ENCODE peak calls at places on chromosome 12, in nine cellular contexts. S is HTR-8/SVneo; G is fibroblast of pulmonary artery; R is HFF-Myc; A is activated naive CD8-positive, alpha-beta T cell treated with anti-CD3 and anti-CD28 coated beads, Interleukin-2, amount 50 U/mL, for 16 hours; W is fibroblast of lung; Z is H7; E is NCI-H345; H is foreskin fibroblast. B is an unnamed sample.

GRCh38 chr12:21451529-21451928 is 14.1 kb downstream of the PYROXD1 start:
- DNase-seq in G (peak; percentile 13), A (no peak), H (no peak), W (peak; percentile 4), E (no peak), S (no peak), R (no peak), Z (peak; percentile 40), B (no peak)

GRCh38 chr12:107480836-107481608 is 204.6 kb upstream of the PWP1 start:
- DNase-seq in W (no peak), G (no peak), E (peak; percentile 4), S (no peak), H (no peak), Z (no peak), R (no peak), A (no peak), B (no peak)

GRCh38 chr12:119363037-119363436 is 28.5 kb downstream of the CCDC60 start:
- DNase-seq in G (no peak), W (no peak), Z (no peak), E (peak; percentile 74), R (no peak), S (no peak), H (no peak), A (no peak), B (no peak)

GRCh38 chr12:12467222-12467621 is 95.4 kb downstream of the DUSP16 start:
- DNase-seq in Z (no peak), W (no peak), H (no peak), E (no peak), G (no peak), R (no peak), A (no peak), S (no peak), B (no peak)

GRCh38 chr12:53325539-53326061 is 4.2 kb upstream of the AAAS start:
- DNase-seq in S (no peak), R (no peak), G (no peak), Z (peak; percentile 91), E (no peak), A (no peak), H (no peak), W (no peak), B (no peak)

GRCh38 chr12:45731376-45731775 is 1.9 kb downstream of the ARID2 start:
- DNase-seq in Z (no peak), A (no peak), G (no peak), H (no peak), E (no peak), W (no peak), R (no peak), S (no peak), B (no peak)

GRCh38 chr12:101968770-101969169 is 91.4 kb downstream of the DRAM1 start:
- DNase-seq in S (no peak), G (no peak), R (no peak), Z (no peak), A (no peak), W (no peak), E (no peak), H (no peak), B (no peak)

GRCh38 chr12:59650594-59651229 is 54.9 kb downstream of the SLC16A7 start:
- DNase-seq in E (no peak), H (no peak), R (no peak), A (no peak), Z (no peak), S (no peak), G (peak; percentile 17), W (no peak), B (no peak)

GRCh38 chr12:106004289-106004688 is 134.5 kb downstream of the NUAK1 start:
- DNase-seq in R (no peak), Z (no peak), W (no peak), G (no peak), E (no peak), A (no peak), S (no peak), H (no peak), B (no peak)

GRCh38 chr12:120230326-120230973 is 29.5 kb upstream of the RPLP0 start:
- DNase-seq in H (peak; percentile 96), W (peak; percentile 96), A (no peak), Z (peak; percentile 94), S (peak; percentile 92), G (peak; percentile 88), R (peak; percentile 95), E (no peak), B (no peak)

GRCh38 chr12:124140889-124141550 is 153.9 kb upstream of the RFLNA start:
- DNase-seq in E (no peak), S (no peak), G (no peak), W (no peak), R (no peak), H (no peak), Z (peak; percentile 51), A (no peak), B (no peak)

GRCh38 chr12:851913-852312 is 97.6 kb downstream of the RAD52 start:
- DNase-seq in R (no peak), Z (no peak), G (peak; percentile 83), A (no peak), E (no peak), H (peak; percentile 58), W (peak; percentile 85), S (peak; percentile 23), B (peak; percentile 27)

GRCh38 chr12:91952916-91953315 is 192.7 kb downstream of the BTG1 start:
- DNase-seq in E (no peak), A (no peak), H (no peak), S (no peak), R (no peak), Z (no peak), W (no peak), G (no peak), B (no peak)

GRCh38 chr12:45895961-45896360 is 94.4 kb downstream of the SCAF11 start:
- DNase-seq in G (no peak), W (no peak), Z (no peak), H (no peak), S (no peak), A (no peak), E (no peak), R (no peak), B (no peak)

GRCh38 chr12:124445121-124445718 is 122.2 kb downstream of the NCOR2 start:
- DNase-seq in G (no peak), W (no peak), Z (peak; percentile 86), S (no peak), H (no peak), A (no peak), R (no peak), E (no peak), B (no peak)

GRCh38 chr12:5480218-5480952 is 48.5 kb downstream of the NTF3 start:
- DNase-seq in G (no peak), E (peak; percentile 80), S (no peak), A (no peak), H (no peak), R (no peak), Z (peak; percentile 74), W (peak; percentile 17), B (no peak)

GRCh38 chr12:65911321-65911720 is 87.0 kb downstream of the HMGA2 start:
- DNase-seq in H (peak; percentile 63), S (no peak), Z (no peak), A (no peak), G (peak; percentile 56), W (peak; percentile 62), E (no peak), R (no peak), B (no peak)

GRCh38 chr12:123389560-123390351 is 5.8 kb downstream of the KMT5A start:
- DNase-seq in S (peak; percentile 29), R (no peak), Z (peak; percentile 88), E (no peak), G (no peak), H (peak; percentile 36), A (no peak), W (no peak), B (no peak)

GRCh38 chr12:49966511-49967041 is 4.9 kb downstream of the AQP5 start:
- DNase-seq in E (no peak), R (no peak), H (no peak), A (no peak), G (no peak), W (no peak), S (no peak), Z (no peak), B (no peak)

GRCh38 chr12:113633678-113634332 is 162.1 kb upstream of the LHX5 start:
- DNase-seq in H (no peak), W (no peak), G (no peak), R (no peak), A (no peak), S (no peak), Z (no peak), E (no peak), B (no peak)

GRCh38 chr12:107145397-107145796 is 52.0 kb upstream of the CRY1 start:
- DNase-seq in Z (no peak), E (no peak), H (no peak), R (no peak), W (no peak), S (peak; percentile 35), G (peak; percentile 29), A (no peak), B (no peak)

GRCh38 chr12:69816082-69816481 is 8.9 kb upstream of the MYRFL start:
- DNase-seq in S (no peak), H (no peak), W (no peak), R (no peak), Z (no peak), E (no peak), A (no peak), G (no peak), B (no peak)

GRCh38 chr12:12560587-12561304 is 1.9 kb downstream of the DUSP16 start:
- DNase-seq in Z (peak; percentile 28), R (no peak), G (peak; percentile 72), H (no peak), W (peak; percentile 57), E (peak; percentile 51), S (peak; percentile 26), A (peak; percentile 11), B (no peak)

GRCh38 chr12:52837341-52837741 is 3.2 kb upstream of the KRT79 start:
- DNase-seq in Z (no peak), H (peak; percentile 55), A (no peak), W (peak; percentile 49), E (no peak), R (peak; percentile 31), S (peak; percentile 72), G (peak; percentile 89), B (no peak)

GRCh38 chr12:32089156-32089950 is 17.3 kb upstream of the BICD1 start:
- DNase-seq in H (no peak), A (no peak), G (no peak), R (no peak), W (no peak), E (no peak), S (no peak), Z (no peak), B (no peak)

GRCh38 chr12:7497661-7498060 is 5.9 kb downstream of the CD163 start:
- DNase-seq in A (no peak), W (no peak), H (peak; percentile 18), E (no peak), Z (no peak), S (no peak), G (no peak), R (no peak), B (no peak)

GRCh38 chr12:89103831-89104230 is 248.5 kb downstream of the DUSP6 start:
- DNase-seq in W (peak; percentile 8), H (no peak), Z (no peak), A (no peak), E (no peak), S (no peak), G (no peak), R (no peak), B (no peak)

GRCh38 chr12:46522141-46522540 is 149.6 kb upstream of the SLC38A2 start:
- DNase-seq in A (no peak), S (no peak), R (no peak), W (peak; percentile 34), G (no peak), E (no peak), Z (no peak), H (no peak), B (no peak)

GRCh38 chr12:25436206-25436912 is 116.7 kb downstream of the LMNTD1 start:
- DNase-seq in G (peak; percentile 93), R (peak; percentile 77), E (peak; percentile 47), S (peak; percentile 69), A (peak; percentile 4), W (peak; percentile 93), H (peak; percentile 68), Z (peak; percentile 43), B (peak; percentile 47)

GRCh38 chr12:114395755-114396152 is 10.2 kb downstream of the TBX5 start:
- DNase-seq in Z (no peak), G (peak; percentile 41), H (peak; percentile 91), W (peak; percentile 81), S (no peak), R (no peak), A (no peak), E (no peak), B (no peak)

GRCh38 chr12:99810718-99811593 is 163.4 kb downstream of the GARIN6 start:
- DNase-seq in G (peak; percentile 36), R (no peak), H (no peak), E (peak; percentile 86), A (no peak), Z (no peak), W (peak; percentile 41), S (peak; percentile 6), B (no peak)

B was measured in brain pericyte.